ENCODE peak calls at places on chromosomes 6 and 20, in six cellular contexts. One of them, this sample, is unnamed.

GRCh38 chr6:12490904-12491571 is 200.9 kb downstream of the EDN1 start:
- DNase-seq in amygdala: no peak
- DNase-seq in activated naive CD4-positive, alpha-beta T cell: no peak
- DNase-seq in stimulated activated CD4-positive, alpha-beta T cell treated with anti-CD3 and anti-CD28 coated beads, Interleukin-1b, Interleukin-23, amount 100 ng/mL, for 4 hours: no peak
- DNase-seq in tibial nerve: no peak
- DNase-seq in iris pigment epithelial cell: peak; percentile 83
- DNase-seq in this sample: no peak

GRCh38 chr6:131979515-131980337 is 28.6 kb upstream of the CCN2 start:
- DNase-seq in activated naive CD4-positive, alpha-beta T cell: no peak
- DNase-seq in tibial nerve: no peak
- DNase-seq in iris pigment epithelial cell: peak; percentile 98
- DNase-seq in amygdala: no peak
- DNase-seq in stimulated activated CD4-positive, alpha-beta T cell treated with anti-CD3 and anti-CD28 coated beads, Interleukin-1b, Interleukin-23, amount 100 ng/mL, for 4 hours: no peak
- DNase-seq in this sample: no peak

GRCh38 chr6:89501239-89501638 is 68.3 kb downstream of the ANKRD6 start:
- DNase-seq in iris pigment epithelial cell: peak; percentile 7
- DNase-seq in amygdala: no peak
- DNase-seq in stimulated activated CD4-positive, alpha-beta T cell treated with anti-CD3 and anti-CD28 coated beads, Interleukin-1b, Interleukin-23, amount 100 ng/mL, for 4 hours: no peak
- DNase-seq in activated naive CD4-positive, alpha-beta T cell: no peak
- DNase-seq in tibial nerve: no peak
- DNase-seq in this sample: no peak

GRCh38 chr6:16126056-16126455 is 2.8 kb upstream of the MYLIP start:
- DNase-seq in iris pigment epithelial cell: no peak
- DNase-seq in amygdala: no peak
- DNase-seq in tibial nerve: no peak
- DNase-seq in stimulated activated CD4-positive, alpha-beta T cell treated with anti-CD3 and anti-CD28 coated beads, Interleukin-1b, Interleukin-23, amount 100 ng/mL, for 4 hours: no peak
- DNase-seq in activated naive CD4-positive, alpha-beta T cell: no peak
- DNase-seq in this sample: no peak

GRCh38 chr6:18101271-18101670 is 21.2 kb downstream of the NHLRC1 start:
- DNase-seq in stimulated activated CD4-positive, alpha-beta T cell treated with anti-CD3 and anti-CD28 coated beads, Interleukin-1b, Interleukin-23, amount 100 ng/mL, for 4 hours: no peak
- DNase-seq in tibial nerve: no peak
- DNase-seq in amygdala: no peak
- DNase-seq in iris pigment epithelial cell: peak; percentile 42
- DNase-seq in activated naive CD4-positive, alpha-beta T cell: no peak
- DNase-seq in this sample: no peak

GRCh38 chr6:137787016-137787415 is 80.0 kb upstream of the TNFAIP3 start:
- DNase-seq in tibial nerve: no peak
- DNase-seq in stimulated activated CD4-positive, alpha-beta T cell treated with anti-CD3 and anti-CD28 coated beads, Interleukin-1b, Interleukin-23, amount 100 ng/mL, for 4 hours: no peak
- DNase-seq in iris pigment epithelial cell: no peak
- DNase-seq in activated naive CD4-positive, alpha-beta T cell: no peak
- DNase-seq in amygdala: no peak
- DNase-seq in this sample: no peak

GRCh38 chr6:161956082-161956481 is 682.2 kb upstream of the AGPAT4 start:
- DNase-seq in amygdala: no peak
- DNase-seq in stimulated activated CD4-positive, alpha-beta T cell treated with anti-CD3 and anti-CD28 coated beads, Interleukin-1b, Interleukin-23, amount 100 ng/mL, for 4 hours: no peak
- DNase-seq in tibial nerve: no peak
- DNase-seq in iris pigment epithelial cell: no peak
- DNase-seq in activated naive CD4-positive, alpha-beta T cell: no peak
- DNase-seq in this sample: no peak

GRCh38 chr6:9370480-9370879 is 935.1 kb upstream of the SLC35B3 start:
- DNase-seq in amygdala: no peak
- DNase-seq in iris pigment epithelial cell: no peak
- DNase-seq in stimulated activated CD4-positive, alpha-beta T cell treated with anti-CD3 and anti-CD28 coated beads, Interleukin-1b, Interleukin-23, amount 100 ng/mL, for 4 hours: no peak
- DNase-seq in activated naive CD4-positive, alpha-beta T cell: no peak
- DNase-seq in tibial nerve: no peak
- DNase-seq in this sample: no peak

GRCh38 chr6:32969685-32970412 is 1.5 kb downstream of the BRD2 start:
- DNase-seq in amygdala: peak; percentile 73
- DNase-seq in tibial nerve: peak; percentile 51
- DNase-seq in stimulated activated CD4-positive, alpha-beta T cell treated with anti-CD3 and anti-CD28 coated beads, Interleukin-1b, Interleukin-23, amount 100 ng/mL, for 4 hours: peak; percentile 59
- DNase-seq in activated naive CD4-positive, alpha-beta T cell: peak; percentile 63
- DNase-seq in iris pigment epithelial cell: peak; percentile 92
- DNase-seq in this sample: peak; percentile 60

GRCh38 chr6:89834884-89835792 is 5.5 kb downstream of the CASP8AP2 start:
- DNase-seq in iris pigment epithelial cell: peak; percentile 19
- DNase-seq in amygdala: no peak
- DNase-seq in stimulated activated CD4-positive, alpha-beta T cell treated with anti-CD3 and anti-CD28 coated beads, Interleukin-1b, Interleukin-23, amount 100 ng/mL, for 4 hours: no peak
- DNase-seq in activated naive CD4-positive, alpha-beta T cell: no peak
- DNase-seq in tibial nerve: no peak
- DNase-seq in this sample: no peak

GRCh38 chr6:158039178-158039557 is 57.5 kb downstream of the SYNJ2 start:
- DNase-seq in activated naive CD4-positive, alpha-beta T cell: no peak
- DNase-seq in stimulated activated CD4-positive, alpha-beta T cell treated with anti-CD3 and anti-CD28 coated beads, Interleukin-1b, Interleukin-23, amount 100 ng/mL, for 4 hours: no peak
- DNase-seq in tibial nerve: no peak
- DNase-seq in iris pigment epithelial cell: peak; percentile 81
- DNase-seq in amygdala: no peak
- DNase-seq in this sample: no peak

GRCh38 chr6:119727504-119728219 is 378.1 kb upstream of the MAN1A1 start:
- DNase-seq in stimulated activated CD4-positive, alpha-beta T cell treated with anti-CD3 and anti-CD28 coated beads, Interleukin-1b, Interleukin-23, amount 100 ng/mL, for 4 hours: no peak
- DNase-seq in activated naive CD4-positive, alpha-beta T cell: no peak
- DNase-seq in tibial nerve: no peak
- DNase-seq in amygdala: no peak
- DNase-seq in iris pigment epithelial cell: no peak
- DNase-seq in this sample: no peak

GRCh38 chr20:39853664-39854063 is 835.4 kb downstream of the MAFB start:
- DNase-seq in amygdala: no peak
- DNase-seq in activated naive CD4-positive, alpha-beta T cell: no peak
- DNase-seq in stimulated activated CD4-positive, alpha-beta T cell treated with anti-CD3 and anti-CD28 coated beads, Interleukin-1b, Interleukin-23, amount 100 ng/mL, for 4 hours: no peak
- DNase-seq in iris pigment epithelial cell: peak; percentile 27
- DNase-seq in tibial nerve: no peak
- DNase-seq in this sample: no peak

GRCh38 chr6:109118337-109118736 is 23.0 kb downstream of the CEP57L1 start:
- DNase-seq in stimulated activated CD4-positive, alpha-beta T cell treated with anti-CD3 and anti-CD28 coated beads, Interleukin-1b, Interleukin-23, amount 100 ng/mL, for 4 hours: no peak
- DNase-seq in iris pigment epithelial cell: no peak
- DNase-seq in amygdala: no peak
- DNase-seq in tibial nerve: no peak
- DNase-seq in activated naive CD4-positive, alpha-beta T cell: no peak
- DNase-seq in this sample: no peak

GRCh38 chr6:6986373-6986772 is 121.4 kb upstream of the RREB1 start:
- DNase-seq in tibial nerve: no peak
- DNase-seq in activated naive CD4-positive, alpha-beta T cell: no peak
- DNase-seq in stimulated activated CD4-positive, alpha-beta T cell treated with anti-CD3 and anti-CD28 coated beads, Interleukin-1b, Interleukin-23, amount 100 ng/mL, for 4 hours: no peak
- DNase-seq in amygdala: no peak
- DNase-seq in iris pigment epithelial cell: no peak
- DNase-seq in this sample: no peak

GRCh38 chr6:21132856-21133610 is 460.5 kb upstream of the SOX4 start:
- DNase-seq in activated naive CD4-positive, alpha-beta T cell: no peak
- DNase-seq in tibial nerve: no peak
- DNase-seq in amygdala: no peak
- DNase-seq in stimulated activated CD4-positive, alpha-beta T cell treated with anti-CD3 and anti-CD28 coated beads, Interleukin-1b, Interleukin-23, amount 100 ng/mL, for 4 hours: no peak
- DNase-seq in iris pigment epithelial cell: no peak
- DNase-seq in this sample: no peak

GRCh38 chr20:20624914-20625313 is 87.5 kb downstream of the RALGAPA2 start:
- DNase-seq in amygdala: no peak
- DNase-seq in stimulated activated CD4-positive, alpha-beta T cell treated with anti-CD3 and anti-CD28 coated beads, Interleukin-1b, Interleukin-23, amount 100 ng/mL, for 4 hours: no peak
- DNase-seq in activated naive CD4-positive, alpha-beta T cell: no peak
- DNase-seq in iris pigment epithelial cell: no peak
- DNase-seq in tibial nerve: no peak
- DNase-seq in this sample: no peak

GRCh38 chr6:151036869-151037680 is 171.6 kb downstream of the MTHFD1L start:
- DNase-seq in activated naive CD4-positive, alpha-beta T cell: no peak
- DNase-seq in amygdala: no peak
- DNase-seq in iris pigment epithelial cell: peak; percentile 69
- DNase-seq in stimulated activated CD4-positive, alpha-beta T cell treated with anti-CD3 and anti-CD28 coated beads, Interleukin-1b, Interleukin-23, amount 100 ng/mL, for 4 hours: no peak
- DNase-seq in tibial nerve: no peak
- DNase-seq in this sample: no peak

GRCh38 chr20:9989066-9989724 is 45.6 kb upstream of the ANKEF1 start:
- DNase-seq in activated naive CD4-positive, alpha-beta T cell: no peak
- DNase-seq in stimulated activated CD4-positive, alpha-beta T cell treated with anti-CD3 and anti-CD28 coated beads, Interleukin-1b, Interleukin-23, amount 100 ng/mL, for 4 hours: no peak
- DNase-seq in tibial nerve: no peak
- DNase-seq in iris pigment epithelial cell: peak; percentile 76
- DNase-seq in amygdala: no peak
- DNase-seq in this sample: no peak

GRCh38 chr20:20551409-20551808 is 161.0 kb downstream of the RALGAPA2 start:
- DNase-seq in amygdala: no peak
- DNase-seq in stimulated activated CD4-positive, alpha-beta T cell treated with anti-CD3 and anti-CD28 coated beads, Interleukin-1b, Interleukin-23, amount 100 ng/mL, for 4 hours: no peak
- DNase-seq in iris pigment epithelial cell: no peak
- DNase-seq in activated naive CD4-positive, alpha-beta T cell: no peak
- DNase-seq in tibial nerve: no peak
- DNase-seq in this sample: no peak

GRCh38 chr6:56528412-56528841 is 114.3 kb downstream of the DST start:
- DNase-seq in amygdala: no peak
- DNase-seq in stimulated activated CD4-positive, alpha-beta T cell treated with anti-CD3 and anti-CD28 coated beads, Interleukin-1b, Interleukin-23, amount 100 ng/mL, for 4 hours: no peak
- DNase-seq in tibial nerve: no peak
- DNase-seq in activated naive CD4-positive, alpha-beta T cell: no peak
- DNase-seq in iris pigment epithelial cell: peak; percentile 98
- DNase-seq in this sample: no peak

This sample was measured in anterior cingulate cortex.